ENCODE peak calls at places on chromosomes 16 and 17, in eight cellular contexts. X is right cardiac atrium, L is hepatocyte, Y is SK-N-MC, S is IMR-90, C is left ventricle myocardium inferior, P is heart right ventricle, F is tibial artery. V is an unnamed sample.

GRCh38 chr16:15602285-15603044 is 40.5 kb downstream of the MARF1 start:
- DNase-seq in S (no peak), P (no peak), C (no peak), F (no peak), Y (no peak), L (no peak), X (no peak), V (no peak)

GRCh38 chr17:74287203-74287602 is 13.2 kb downstream of the DNAI2 start:
- DNase-seq in P (no peak), F (no peak), C (no peak), L (no peak), S (no peak), X (peak), Y (no peak), V (no peak)

GRCh38 chr16:3589441-3589921 is 12.3 kb upstream of the NLRC3 start:
- DNase-seq in Y (no peak), F (no peak), X (no peak), P (no peak), S (no peak), C (no peak), L (no peak), V (peak)

GRCh38 chr17:60863892-60864673 is 186.4 kb downstream of the BCAS3 start:
- DNase-seq in C (no peak), X (no peak), P (no peak), S (peak), Y (no peak), L (no peak), F (no peak), V (no peak)

GRCh38 chr16:19860146-19861030 is 24.3 kb downstream of the GPRC5B start:
- DNase-seq in F (no peak), S (peak), X (peak), L (peak), C (no peak), Y (no peak), P (no peak), V (no peak)

GRCh38 chr17:43220511-43221125 is 7.8 kb downstream of the CCDC200 start:
- DNase-seq in S (no peak), Y (no peak), X (no peak), L (no peak), P (no peak), F (no peak), C (no peak), V (no peak)

GRCh38 chr17:75878174-75878998 is at the start of gene TRIM47:
- DNase-seq in C (peak), S (peak), F (peak), L (peak), P (peak), X (peak), Y (no peak), V (peak)

GRCh38 chr16:87207509-87207908 is 109.7 kb downstream of the C16orf95 start:
- DNase-seq in Y (no peak), X (no peak), L (no peak), F (no peak), P (no peak), C (no peak), S (peak), V (no peak)

GRCh38 chr17:29948460-29949185 is 7.2 kb downstream of the EFCAB5 start:
- DNase-seq in P (no peak), L (no peak), C (no peak), F (no peak), Y (no peak), S (no peak), X (no peak), V (no peak)

GRCh38 chr17:75753514-75754377 is 11.2 kb downstream of the GALK1 start:
- DNase-seq in F (no peak), Y (no peak), P (peak), X (peak), L (peak), C (peak), S (peak), V (peak)

GRCh38 chr16:71328151-71328550 is 30.4 kb upstream of the CALB2 start:
- DNase-seq in S (no peak), C (no peak), Y (no peak), L (no peak), F (no peak), X (no peak), P (no peak), V (no peak)

GRCh38 chr16:68072038-68072695 is 13.0 kb upstream of the NFATC3 start:
- DNase-seq in C (no peak), P (no peak), Y (no peak), X (no peak), F (no peak), L (peak), S (peak), V (no peak)

GRCh38 chr17:48541574-48542113 is 3.3 kb downstream of the HOXB2 start:
- DNase-seq in L (peak), S (peak), Y (no peak), F (no peak), P (peak), X (peak), C (peak), V (no peak)

GRCh38 chr17:77098884-77099545 is 41.8 kb upstream of the SEC14L1 start:
- DNase-seq in F (peak), L (peak), Y (peak), C (no peak), X (no peak), S (peak), P (peak), V (no peak)

GRCh38 chr17:48024149-48025039 is 13.2 kb downstream of the COPZ2 start:
- DNase-seq in Y (no peak), S (no peak), F (peak), P (peak), C (peak), L (peak), X (peak), V (peak)

GRCh38 chr17:44039829-44040635 is 25.3 kb upstream of the TMEM101 start:
- DNase-seq in L (no peak), C (no peak), Y (no peak), S (peak), P (no peak), X (no peak), F (no peak), V (no peak)

GRCh38 chr16:81004646-81005353 is 1.9 kb downstream of the CMC2 start:
- DNase-seq in Y (no peak), S (peak), X (no peak), P (peak), C (no peak), L (peak), F (no peak), V (no peak)

GRCh38 chr16:73568769-73569168 is 520.8 kb upstream of the ZFHX3 start:
- DNase-seq in X (no peak), F (no peak), S (no peak), P (no peak), Y (no peak), L (no peak), C (no peak), V (no peak)

GRCh38 chr16:75550211-75550662 is 5.8 kb downstream of the TMEM231 start:
- DNase-seq in C (no peak), S (peak), Y (no peak), L (peak), X (no peak), P (peak), F (peak), V (no peak)

GRCh38 chr17:77365584-77366186 is 224.9 kb downstream of the SEC14L1 start:
- DNase-seq in Y (no peak), S (peak), L (peak), C (peak), P (peak), F (peak), X (peak), V (no peak)

GRCh38 chr17:70104688-70105087 is 29.7 kb downstream of the KCNJ16 start:
- DNase-seq in X (no peak), Y (no peak), C (no peak), L (no peak), F (no peak), S (no peak), P (no peak), V (no peak)

GRCh38 chr17:38741853-38742421 is 6.2 kb downstream of the PCGF2 start:
- DNase-seq in L (peak), P (peak), F (no peak), X (peak), Y (no peak), C (peak), S (no peak), V (peak)

GRCh38 chr17:71460943-71461342 is 659.9 kb upstream of the SOX9 start:
- DNase-seq in Y (no peak), F (peak), P (no peak), L (peak), S (peak), X (no peak), C (no peak), V (no peak)

GRCh38 chr17:36495076-36495578 is 8.6 kb downstream of the ZNHIT3 start:
- DNase-seq in P (no peak), X (no peak), Y (no peak), F (no peak), C (no peak), S (no peak), L (no peak), V (no peak)

GRCh38 chr16:75471723-75472634 is 7.5 kb upstream of the TMEM170A start:
- DNase-seq in F (peak), C (no peak), P (peak), S (peak), L (peak), X (peak), Y (no peak), V (no peak)

GRCh38 chr17:67027031-67027628 is 17.2 kb upstream of the CACNG1 start:
- DNase-seq in F (no peak), Y (no peak), L (no peak), P (peak), S (peak), X (no peak), C (peak), V (no peak)

GRCh38 chr17:6702567-6703215 is 10.5 kb downstream of the SLC13A5 start:
- DNase-seq in Y (no peak), L (no peak), S (no peak), C (no peak), P (no peak), F (no peak), X (no peak), V (no peak)

GRCh38 chr16:31072540-31073072 is 1.4 kb downstream of the ZNF668 start:
- DNase-seq in F (no peak), S (peak), P (no peak), L (peak), C (no peak), Y (no peak), X (no peak), V (no peak)

GRCh38 chr17:35073991-35074627 is 10.6 kb upstream of the RFFL start:
- DNase-seq in S (no peak), X (no peak), C (no peak), P (no peak), L (no peak), F (no peak), Y (no peak), V (no peak)

GRCh38 chr16:57797526-57798266 is 4.6 kb downstream of the KIFC3 start:
- DNase-seq in C (no peak), P (no peak), Y (no peak), L (peak), S (no peak), F (no peak), X (peak), V (peak)

GRCh38 chr17:79997004-79997673 is 38.5 kb downstream of the TBC1D16 start:
- DNase-seq in S (no peak), F (no peak), P (no peak), X (no peak), L (no peak), Y (peak), C (no peak), V (peak)

GRCh38 chr16:12329246-12329995 is 352.9 kb downstream of the SNX29 start:
- DNase-seq in L (no peak), P (no peak), F (no peak), Y (no peak), S (no peak), X (no peak), C (no peak), V (no peak)

GRCh38 chr17:67245694-67246397 is 850 bp upstream of the HELZ start:
- DNase-seq in X (peak), F (no peak), L (peak), C (peak), P (peak), S (no peak), Y (no peak), V (peak)

DNA sequence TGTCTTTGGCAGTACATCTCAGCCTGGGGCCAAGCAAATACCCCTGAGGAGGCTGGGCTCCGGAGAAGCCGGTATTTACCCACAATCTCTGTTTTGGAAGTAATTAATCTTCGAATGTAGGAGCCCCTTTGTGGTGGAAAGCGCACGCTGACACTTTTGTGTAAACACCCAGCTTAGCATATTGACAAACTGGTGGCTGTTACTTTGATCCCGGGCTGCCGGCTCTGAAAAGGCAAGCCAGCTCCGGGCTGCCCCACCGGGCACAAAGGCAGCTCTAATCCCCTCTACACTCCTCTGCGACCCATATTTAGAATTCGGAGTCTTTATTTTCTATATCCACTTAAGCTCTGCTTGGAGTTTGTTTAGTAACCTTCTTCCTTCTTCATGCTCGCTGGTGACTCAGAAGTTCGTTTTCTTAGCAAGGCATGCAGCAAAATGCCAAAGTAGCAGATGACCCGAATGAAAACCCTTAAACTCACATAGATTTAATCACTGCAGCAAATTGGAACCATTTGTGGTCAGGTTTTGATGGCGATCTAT is 144.0 kb upstream of the IRX3 start:
- DNase-seq in L (peak), C (no peak), S (peak), Y (no peak), F (no peak), P (no peak), X (no peak), V (no peak)
- H3K27ac ChIP-seq in L (no peak), C (no peak), S (no peak), Y (no peak), F (no peak), P (no peak), X (no peak), V (peak)

GRCh38 chr17:3893003-3893719 is at the start of gene CAMKK1:
- DNase-seq in Y (no peak), L (peak), S (peak), C (peak), X (peak), F (peak), P (peak), V (peak)
- H3K27ac ChIP-seq in Y (no peak), L (peak), S (peak), C (peak), X (peak), F (peak), P (peak), V (peak)

GRCh38 chr17:78889525-78889924 is 13.5 kb downstream of the CEP295NL start:
- DNase-seq in P (no peak), F (no peak), C (no peak), Y (no peak), S (no peak), X (no peak), L (no peak), V (no peak)
- H3K27ac ChIP-seq in P (peak), F (no peak), C (peak), Y (peak), S (no peak), X (no peak), L (no peak), V (peak)

GRCh38 chr17:17170346-17170976 is 35.7 kb downstream of the PLD6 start:
- DNase-seq in F (no peak), S (peak), X (no peak), Y (no peak), C (no peak), P (no peak), L (no peak), V (no peak)

GRCh38 chr17:17173921-17174320 is 32.2 kb downstream of the PLD6 start:
- DNase-seq in X (no peak), C (no peak), S (no peak), P (no peak), F (no peak), L (no peak), Y (no peak), V (no peak)

GRCh38 chr17:17171186-17171585 is 34.9 kb downstream of the PLD6 start:
- DNase-seq in C (no peak), P (no peak), Y (no peak), L (no peak), S (no peak), X (no peak), F (no peak), V (no peak)

GRCh38 chr17:17172990-17173389 is 33.1 kb downstream of the PLD6 start:
- DNase-seq in S (no peak), X (no peak), L (no peak), P (no peak), C (no peak), Y (no peak), F (no peak), V (no peak)

GRCh38 chr17:17171991-17172939 is 33.9 kb downstream of the PLD6 start:
- DNase-seq in L (no peak), C (peak), X (peak), P (peak), S (no peak), F (no peak), Y (no peak), V (peak)
- H3K27ac ChIP-seq in L (no peak), C (peak), X (no peak), P (peak), S (no peak), F (no peak), Y (no peak), V (no peak)

GRCh38 chr16:10791048-10791447 is 27.5 kb downstream of the TVP23A start:
- DNase-seq in C (no peak), L (no peak), S (no peak), X (no peak), P (no peak), F (no peak), Y (no peak), V (no peak)
- H3K27ac ChIP-seq in C (no peak), L (no peak), S (no peak), X (no peak), P (no peak), F (no peak), Y (no peak), V (no peak)

V was measured in lower lobe of right lung.